ENCODE peak calls at places on chromosomes 3 and 15, in ten cellular contexts. One of them, this sample, is unnamed.

GRCh38 chr3:16404349-16404895 is 109.1 kb downstream of the RFTN1 start:
- DNase-seq in stimulated activated CD4-positive, alpha-beta T cell treated with anti-CD3 and anti-CD28 coated beads, Interleukin-15, amount 100 ng/mL, for 1 hour: no peak
- DNase-seq in A549: no peak
- DNase-seq in body of pancreas: no peak
- DNase-seq in stimulated activated CD8-positive, alpha-beta memory T cell treated with anti-CD3 and anti-CD28 coated beads, Interleukin-7, amount 100 ng/mL, for 24 hours: no peak
- DNase-seq in substantia nigra: no peak
- DNase-seq in omental fat pad: no peak
- DNase-seq in cardiac septum: no peak
- DNase-seq in effector CD8-positive, alpha-beta T cell: no peak
- DNase-seq in ACHN: no peak
- DNase-seq in this sample: no peak

GRCh38 chr15:53046153-53046790 is 256.1 kb upstream of the ONECUT1 start:
- DNase-seq in substantia nigra: no peak
- DNase-seq in stimulated activated CD8-positive, alpha-beta memory T cell treated with anti-CD3 and anti-CD28 coated beads, Interleukin-7, amount 100 ng/mL, for 24 hours: no peak
- DNase-seq in effector CD8-positive, alpha-beta T cell: no peak
- DNase-seq in cardiac septum: no peak
- DNase-seq in stimulated activated CD4-positive, alpha-beta T cell treated with anti-CD3 and anti-CD28 coated beads, Interleukin-15, amount 100 ng/mL, for 1 hour: no peak
- DNase-seq in A549: no peak
- DNase-seq in body of pancreas: no peak
- DNase-seq in omental fat pad: no peak
- DNase-seq in ACHN: no peak
- DNase-seq in this sample: no peak

GRCh38 chr3:133488785-133489367 is 84.6 kb upstream of the CDV3 start:
- DNase-seq in ACHN: peak
- DNase-seq in stimulated activated CD4-positive, alpha-beta T cell treated with anti-CD3 and anti-CD28 coated beads, Interleukin-15, amount 100 ng/mL, for 1 hour: no peak
- DNase-seq in A549: no peak
- DNase-seq in body of pancreas: no peak
- DNase-seq in omental fat pad: no peak
- DNase-seq in effector CD8-positive, alpha-beta T cell: no peak
- DNase-seq in substantia nigra: no peak
- DNase-seq in stimulated activated CD8-positive, alpha-beta memory T cell treated with anti-CD3 and anti-CD28 coated beads, Interleukin-7, amount 100 ng/mL, for 24 hours: no peak
- DNase-seq in cardiac septum: no peak
- DNase-seq in this sample: no peak

GRCh38 chr3:72352176-72352575 is 496.1 kb downstream of the SHQ1 start:
- DNase-seq in ACHN: no peak
- DNase-seq in body of pancreas: no peak
- DNase-seq in stimulated activated CD8-positive, alpha-beta memory T cell treated with anti-CD3 and anti-CD28 coated beads, Interleukin-7, amount 100 ng/mL, for 24 hours: no peak
- DNase-seq in effector CD8-positive, alpha-beta T cell: no peak
- DNase-seq in substantia nigra: no peak
- DNase-seq in stimulated activated CD4-positive, alpha-beta T cell treated with anti-CD3 and anti-CD28 coated beads, Interleukin-15, amount 100 ng/mL, for 1 hour: no peak
- DNase-seq in omental fat pad: no peak
- DNase-seq in A549: no peak
- DNase-seq in cardiac septum: no peak
- DNase-seq in this sample: no peak

GRCh38 chr15:99537344-99537743 is 28.4 kb upstream of the MEF2A start:
- DNase-seq in A549: no peak
- DNase-seq in substantia nigra: no peak
- DNase-seq in stimulated activated CD4-positive, alpha-beta T cell treated with anti-CD3 and anti-CD28 coated beads, Interleukin-15, amount 100 ng/mL, for 1 hour: no peak
- DNase-seq in ACHN: no peak
- DNase-seq in stimulated activated CD8-positive, alpha-beta memory T cell treated with anti-CD3 and anti-CD28 coated beads, Interleukin-7, amount 100 ng/mL, for 24 hours: no peak
- DNase-seq in omental fat pad: no peak
- DNase-seq in effector CD8-positive, alpha-beta T cell: no peak
- DNase-seq in cardiac septum: no peak
- DNase-seq in body of pancreas: no peak
- DNase-seq in this sample: no peak

GRCh38 chr15:56732135-56732880 is 1.0 kb downstream of the ZNF280D start:
- DNase-seq in cardiac septum: no peak
- DNase-seq in body of pancreas: no peak
- DNase-seq in ACHN: peak
- DNase-seq in stimulated activated CD4-positive, alpha-beta T cell treated with anti-CD3 and anti-CD28 coated beads, Interleukin-15, amount 100 ng/mL, for 1 hour: no peak
- DNase-seq in substantia nigra: no peak
- DNase-seq in effector CD8-positive, alpha-beta T cell: no peak
- DNase-seq in stimulated activated CD8-positive, alpha-beta memory T cell treated with anti-CD3 and anti-CD28 coated beads, Interleukin-7, amount 100 ng/mL, for 24 hours: no peak
- DNase-seq in omental fat pad: no peak
- DNase-seq in A549: peak
- DNase-seq in this sample: no peak

GRCh38 chr3:33940149-33940548 is 141.7 kb downstream of the PDCD6IP start:
- DNase-seq in body of pancreas: no peak
- DNase-seq in substantia nigra: no peak
- DNase-seq in ACHN: no peak
- DNase-seq in cardiac septum: no peak
- DNase-seq in omental fat pad: no peak
- DNase-seq in stimulated activated CD4-positive, alpha-beta T cell treated with anti-CD3 and anti-CD28 coated beads, Interleukin-15, amount 100 ng/mL, for 1 hour: no peak
- DNase-seq in stimulated activated CD8-positive, alpha-beta memory T cell treated with anti-CD3 and anti-CD28 coated beads, Interleukin-7, amount 100 ng/mL, for 24 hours: no peak
- DNase-seq in A549: no peak
- DNase-seq in effector CD8-positive, alpha-beta T cell: no peak
- DNase-seq in this sample: no peak

GRCh38 chr15:59999064-59999377 is 5.1 kb upstream of the FOXB1 start:
- DNase-seq in omental fat pad: no peak
- DNase-seq in cardiac septum: no peak
- DNase-seq in stimulated activated CD8-positive, alpha-beta memory T cell treated with anti-CD3 and anti-CD28 coated beads, Interleukin-7, amount 100 ng/mL, for 24 hours: no peak
- DNase-seq in substantia nigra: no peak
- DNase-seq in stimulated activated CD4-positive, alpha-beta T cell treated with anti-CD3 and anti-CD28 coated beads, Interleukin-15, amount 100 ng/mL, for 1 hour: no peak
- DNase-seq in effector CD8-positive, alpha-beta T cell: no peak
- DNase-seq in A549: no peak
- DNase-seq in body of pancreas: no peak
- DNase-seq in ACHN: no peak
- DNase-seq in this sample: no peak

GRCh38 chr3:39499651-39500273 is 32.3 kb downstream of the MOBP start:
- DNase-seq in stimulated activated CD8-positive, alpha-beta memory T cell treated with anti-CD3 and anti-CD28 coated beads, Interleukin-7, amount 100 ng/mL, for 24 hours: no peak
- DNase-seq in effector CD8-positive, alpha-beta T cell: no peak
- DNase-seq in body of pancreas: no peak
- DNase-seq in A549: no peak
- DNase-seq in ACHN: no peak
- DNase-seq in substantia nigra: no peak
- DNase-seq in cardiac septum: no peak
- DNase-seq in stimulated activated CD4-positive, alpha-beta T cell treated with anti-CD3 and anti-CD28 coated beads, Interleukin-15, amount 100 ng/mL, for 1 hour: no peak
- DNase-seq in omental fat pad: no peak
- DNase-seq in this sample: no peak

GRCh38 chr3:111989061-111989678 is 9.6 kb upstream of the TAGLN3 start:
- DNase-seq in stimulated activated CD8-positive, alpha-beta memory T cell treated with anti-CD3 and anti-CD28 coated beads, Interleukin-7, amount 100 ng/mL, for 24 hours: no peak
- DNase-seq in body of pancreas: no peak
- DNase-seq in cardiac septum: no peak
- DNase-seq in substantia nigra: no peak
- DNase-seq in A549: peak
- DNase-seq in effector CD8-positive, alpha-beta T cell: no peak
- DNase-seq in omental fat pad: no peak
- DNase-seq in stimulated activated CD4-positive, alpha-beta T cell treated with anti-CD3 and anti-CD28 coated beads, Interleukin-15, amount 100 ng/mL, for 1 hour: no peak
- DNase-seq in ACHN: peak
- DNase-seq in this sample: no peak

GRCh38 chr3:112345681-112346080 is 12.7 kb downstream of the CD200 start:
- DNase-seq in effector CD8-positive, alpha-beta T cell: no peak
- DNase-seq in A549: no peak
- DNase-seq in omental fat pad: no peak
- DNase-seq in ACHN: no peak
- DNase-seq in stimulated activated CD8-positive, alpha-beta memory T cell treated with anti-CD3 and anti-CD28 coated beads, Interleukin-7, amount 100 ng/mL, for 24 hours: no peak
- DNase-seq in cardiac septum: no peak
- DNase-seq in stimulated activated CD4-positive, alpha-beta T cell treated with anti-CD3 and anti-CD28 coated beads, Interleukin-15, amount 100 ng/mL, for 1 hour: no peak
- DNase-seq in substantia nigra: no peak
- DNase-seq in body of pancreas: no peak
- DNase-seq in this sample: no peak

GRCh38 chr15:75235760-75236729 is 22.1 kb upstream of the GOLGA6C start:
- DNase-seq in ACHN: no peak
- DNase-seq in cardiac septum: peak
- DNase-seq in stimulated activated CD4-positive, alpha-beta T cell treated with anti-CD3 and anti-CD28 coated beads, Interleukin-15, amount 100 ng/mL, for 1 hour: no peak
- DNase-seq in A549: no peak
- DNase-seq in substantia nigra: no peak
- DNase-seq in effector CD8-positive, alpha-beta T cell: no peak
- DNase-seq in stimulated activated CD8-positive, alpha-beta memory T cell treated with anti-CD3 and anti-CD28 coated beads, Interleukin-7, amount 100 ng/mL, for 24 hours: no peak
- DNase-seq in body of pancreas: peak
- DNase-seq in omental fat pad: no peak
- DNase-seq in this sample: no peak

GRCh38 chr3:46574263-46574662 is 8.2 kb upstream of the LRRC2 start:
- DNase-seq in stimulated activated CD4-positive, alpha-beta T cell treated with anti-CD3 and anti-CD28 coated beads, Interleukin-15, amount 100 ng/mL, for 1 hour: no peak
- DNase-seq in ACHN: no peak
- DNase-seq in stimulated activated CD8-positive, alpha-beta memory T cell treated with anti-CD3 and anti-CD28 coated beads, Interleukin-7, amount 100 ng/mL, for 24 hours: no peak
- DNase-seq in substantia nigra: no peak
- DNase-seq in A549: no peak
- DNase-seq in effector CD8-positive, alpha-beta T cell: no peak
- DNase-seq in cardiac septum: no peak
- DNase-seq in body of pancreas: no peak
- DNase-seq in omental fat pad: no peak
- DNase-seq in this sample: no peak

GRCh38 chr3:47475029-47475569 is 642 bp downstream of the SCAP start:
- DNase-seq in stimulated activated CD8-positive, alpha-beta memory T cell treated with anti-CD3 and anti-CD28 coated beads, Interleukin-7, amount 100 ng/mL, for 24 hours: peak
- DNase-seq in stimulated activated CD4-positive, alpha-beta T cell treated with anti-CD3 and anti-CD28 coated beads, Interleukin-15, amount 100 ng/mL, for 1 hour: no peak
- DNase-seq in body of pancreas: peak
- DNase-seq in ACHN: peak
- DNase-seq in substantia nigra: no peak
- DNase-seq in effector CD8-positive, alpha-beta T cell: no peak
- DNase-seq in omental fat pad: no peak
- DNase-seq in cardiac septum: no peak
- DNase-seq in A549: no peak
- DNase-seq in this sample: no peak

GRCh38 chr3:184760337-184761119 is 48.7 kb upstream of the MAGEF1 start:
- DNase-seq in body of pancreas: no peak
- DNase-seq in ACHN: no peak
- DNase-seq in A549: no peak
- DNase-seq in stimulated activated CD8-positive, alpha-beta memory T cell treated with anti-CD3 and anti-CD28 coated beads, Interleukin-7, amount 100 ng/mL, for 24 hours: no peak
- DNase-seq in substantia nigra: no peak
- DNase-seq in cardiac septum: no peak
- DNase-seq in stimulated activated CD4-positive, alpha-beta T cell treated with anti-CD3 and anti-CD28 coated beads, Interleukin-15, amount 100 ng/mL, for 1 hour: no peak
- DNase-seq in omental fat pad: no peak
- DNase-seq in effector CD8-positive, alpha-beta T cell: no peak
- DNase-seq in this sample: no peak

GRCh38 chr3:65438612-65439011 is 600.1 kb downstream of the MAGI1 start:
- DNase-seq in A549: no peak
- DNase-seq in substantia nigra: no peak
- DNase-seq in ACHN: no peak
- DNase-seq in stimulated activated CD8-positive, alpha-beta memory T cell treated with anti-CD3 and anti-CD28 coated beads, Interleukin-7, amount 100 ng/mL, for 24 hours: no peak
- DNase-seq in body of pancreas: no peak
- DNase-seq in effector CD8-positive, alpha-beta T cell: no peak
- DNase-seq in omental fat pad: no peak
- DNase-seq in stimulated activated CD4-positive, alpha-beta T cell treated with anti-CD3 and anti-CD28 coated beads, Interleukin-15, amount 100 ng/mL, for 1 hour: no peak
- DNase-seq in cardiac septum: no peak
- DNase-seq in this sample: no peak

GRCh38 chr3:117488983-117489382 is 779.4 kb downstream of the TUSC7 start:
- DNase-seq in effector CD8-positive, alpha-beta T cell: no peak
- DNase-seq in stimulated activated CD8-positive, alpha-beta memory T cell treated with anti-CD3 and anti-CD28 coated beads, Interleukin-7, amount 100 ng/mL, for 24 hours: no peak
- DNase-seq in omental fat pad: no peak
- DNase-seq in ACHN: no peak
- DNase-seq in substantia nigra: no peak
- DNase-seq in A549: no peak
- DNase-seq in body of pancreas: no peak
- DNase-seq in cardiac septum: no peak
- DNase-seq in stimulated activated CD4-positive, alpha-beta T cell treated with anti-CD3 and anti-CD28 coated beads, Interleukin-15, amount 100 ng/mL, for 1 hour: no peak
- DNase-seq in this sample: no peak

GRCh38 chr3:132196113-132196512 is 121.1 kb upstream of the ACP3 start:
- DNase-seq in ACHN: no peak
- DNase-seq in substantia nigra: no peak
- DNase-seq in effector CD8-positive, alpha-beta T cell: no peak
- DNase-seq in stimulated activated CD4-positive, alpha-beta T cell treated with anti-CD3 and anti-CD28 coated beads, Interleukin-15, amount 100 ng/mL, for 1 hour: no peak
- DNase-seq in cardiac septum: no peak
- DNase-seq in omental fat pad: no peak
- DNase-seq in A549: no peak
- DNase-seq in stimulated activated CD8-positive, alpha-beta memory T cell treated with anti-CD3 and anti-CD28 coated beads, Interleukin-7, amount 100 ng/mL, for 24 hours: no peak
- DNase-seq in body of pancreas: no peak
- DNase-seq in this sample: no peak

GRCh38 chr3:170703121-170703588 is 117.3 kb upstream of the SLC7A14 start:
- DNase-seq in effector CD8-positive, alpha-beta T cell: no peak
- DNase-seq in substantia nigra: no peak
- DNase-seq in body of pancreas: no peak
- DNase-seq in cardiac septum: no peak
- DNase-seq in stimulated activated CD8-positive, alpha-beta memory T cell treated with anti-CD3 and anti-CD28 coated beads, Interleukin-7, amount 100 ng/mL, for 24 hours: no peak
- DNase-seq in A549: no peak
- DNase-seq in stimulated activated CD4-positive, alpha-beta T cell treated with anti-CD3 and anti-CD28 coated beads, Interleukin-15, amount 100 ng/mL, for 1 hour: no peak
- DNase-seq in omental fat pad: no peak
- DNase-seq in ACHN: no peak
- DNase-seq in this sample: no peak

GRCh38 chr3:41076399-41076798 is 122.9 kb upstream of the CTNNB1 start:
- DNase-seq in stimulated activated CD8-positive, alpha-beta memory T cell treated with anti-CD3 and anti-CD28 coated beads, Interleukin-7, amount 100 ng/mL, for 24 hours: no peak
- DNase-seq in A549: no peak
- DNase-seq in stimulated activated CD4-positive, alpha-beta T cell treated with anti-CD3 and anti-CD28 coated beads, Interleukin-15, amount 100 ng/mL, for 1 hour: no peak
- DNase-seq in ACHN: no peak
- DNase-seq in omental fat pad: no peak
- DNase-seq in substantia nigra: no peak
- DNase-seq in effector CD8-positive, alpha-beta T cell: no peak
- DNase-seq in body of pancreas: no peak
- DNase-seq in cardiac septum: no peak
- DNase-seq in this sample: no peak

GRCh38 chr3:11514191-11514770 is 129.4 kb downstream of the VGLL4 start:
- DNase-seq in stimulated activated CD8-positive, alpha-beta memory T cell treated with anti-CD3 and anti-CD28 coated beads, Interleukin-7, amount 100 ng/mL, for 24 hours: no peak
- DNase-seq in omental fat pad: no peak
- DNase-seq in ACHN: peak
- DNase-seq in cardiac septum: no peak
- DNase-seq in body of pancreas: peak
- DNase-seq in effector CD8-positive, alpha-beta T cell: no peak
- DNase-seq in A549: no peak
- DNase-seq in stimulated activated CD4-positive, alpha-beta T cell treated with anti-CD3 and anti-CD28 coated beads, Interleukin-15, amount 100 ng/mL, for 1 hour: no peak
- DNase-seq in substantia nigra: no peak
- DNase-seq in this sample: no peak

GRCh38 chr15:78726870-78727551 is 84.3 kb downstream of the ADAMTS7 start:
- DNase-seq in stimulated activated CD8-positive, alpha-beta memory T cell treated with anti-CD3 and anti-CD28 coated beads, Interleukin-7, amount 100 ng/mL, for 24 hours: no peak
- DNase-seq in body of pancreas: peak
- DNase-seq in effector CD8-positive, alpha-beta T cell: no peak
- DNase-seq in A549: peak
- DNase-seq in substantia nigra: no peak
- DNase-seq in ACHN: peak
- DNase-seq in stimulated activated CD4-positive, alpha-beta T cell treated with anti-CD3 and anti-CD28 coated beads, Interleukin-15, amount 100 ng/mL, for 1 hour: no peak
- DNase-seq in omental fat pad: no peak
- DNase-seq in cardiac septum: peak
- DNase-seq in this sample: no peak

GRCh38 chr15:75065851-75066509 is 42.6 kb downstream of the PPCDC start:
- DNase-seq in stimulated activated CD8-positive, alpha-beta memory T cell treated with anti-CD3 and anti-CD28 coated beads, Interleukin-7, amount 100 ng/mL, for 24 hours: no peak
- DNase-seq in effector CD8-positive, alpha-beta T cell: no peak
- DNase-seq in stimulated activated CD4-positive, alpha-beta T cell treated with anti-CD3 and anti-CD28 coated beads, Interleukin-15, amount 100 ng/mL, for 1 hour: no peak
- DNase-seq in omental fat pad: no peak
- DNase-seq in substantia nigra: no peak
- DNase-seq in A549: no peak
- DNase-seq in cardiac septum: no peak
- DNase-seq in body of pancreas: no peak
- DNase-seq in ACHN: no peak
- DNase-seq in this sample: no peak

GRCh38 chr3:156750191-156750873 is 75.8 kb upstream of the LEKR1 start:
- DNase-seq in ACHN: no peak
- DNase-seq in A549: no peak
- DNase-seq in substantia nigra: no peak
- DNase-seq in stimulated activated CD8-positive, alpha-beta memory T cell treated with anti-CD3 and anti-CD28 coated beads, Interleukin-7, amount 100 ng/mL, for 24 hours: no peak
- DNase-seq in effector CD8-positive, alpha-beta T cell: no peak
- DNase-seq in stimulated activated CD4-positive, alpha-beta T cell treated with anti-CD3 and anti-CD28 coated beads, Interleukin-15, amount 100 ng/mL, for 1 hour: no peak
- DNase-seq in body of pancreas: no peak
- DNase-seq in cardiac septum: no peak
- DNase-seq in omental fat pad: no peak
- DNase-seq in this sample: no peak

GRCh38 chr3:143337387-143337786 is 217.8 kb downstream of the CHST2 start:
- DNase-seq in omental fat pad: no peak
- DNase-seq in body of pancreas: no peak
- DNase-seq in ACHN: no peak
- DNase-seq in cardiac septum: no peak
- DNase-seq in effector CD8-positive, alpha-beta T cell: no peak
- DNase-seq in substantia nigra: no peak
- DNase-seq in stimulated activated CD4-positive, alpha-beta T cell treated with anti-CD3 and anti-CD28 coated beads, Interleukin-15, amount 100 ng/mL, for 1 hour: no peak
- DNase-seq in A549: no peak
- DNase-seq in stimulated activated CD8-positive, alpha-beta memory T cell treated with anti-CD3 and anti-CD28 coated beads, Interleukin-7, amount 100 ng/mL, for 24 hours: no peak
- DNase-seq in this sample: no peak

GRCh38 chr3:27253831-27254230 is 115.4 kb downstream of the NEK10 start:
- DNase-seq in cardiac septum: no peak
- DNase-seq in substantia nigra: no peak
- DNase-seq in A549: peak
- DNase-seq in stimulated activated CD4-positive, alpha-beta T cell treated with anti-CD3 and anti-CD28 coated beads, Interleukin-15, amount 100 ng/mL, for 1 hour: no peak
- DNase-seq in stimulated activated CD8-positive, alpha-beta memory T cell treated with anti-CD3 and anti-CD28 coated beads, Interleukin-7, amount 100 ng/mL, for 24 hours: no peak
- DNase-seq in ACHN: peak
- DNase-seq in effector CD8-positive, alpha-beta T cell: no peak
- DNase-seq in body of pancreas: peak
- DNase-seq in omental fat pad: no peak
- DNase-seq in this sample: no peak

GRCh38 chr3:170244566-170244965 is 22.3 kb downstream of the PRKCI start:
- DNase-seq in effector CD8-positive, alpha-beta T cell: no peak
- DNase-seq in cardiac septum: no peak
- DNase-seq in ACHN: no peak
- DNase-seq in A549: no peak
- DNase-seq in body of pancreas: no peak
- DNase-seq in stimulated activated CD4-positive, alpha-beta T cell treated with anti-CD3 and anti-CD28 coated beads, Interleukin-15, amount 100 ng/mL, for 1 hour: no peak
- DNase-seq in substantia nigra: no peak
- DNase-seq in omental fat pad: no peak
- DNase-seq in stimulated activated CD8-positive, alpha-beta memory T cell treated with anti-CD3 and anti-CD28 coated beads, Interleukin-7, amount 100 ng/mL, for 24 hours: no peak
- DNase-seq in this sample: no peak

This sample was measured in effector memory CD8-positive, alpha-beta T cell.